ENCODE peak calls at places on chromosomes 11 and 22, in seven cellular contexts. One of them, this sample, is unnamed.

GRCh38 chr22:39068033-39068785 is 8.9 kb upstream of the APOBEC3G start:
- DNase-seq in brain microvascular endothelial cell: no peak
- DNase-seq in CD4-positive, alpha-beta memory T cell: no peak
- DNase-seq in cardiac muscle cell: no peak
- DNase-seq in CD8-positive, alpha-beta T cell: no peak
- DNase-seq in Peyer's patch: no peak
- DNase-seq in coronary artery: no peak
- DNase-seq in this sample: no peak

GRCh38 chr11:69317401-69318092 is 23.6 kb downstream of the MYEOV start:
- DNase-seq in coronary artery: no peak
- DNase-seq in brain microvascular endothelial cell: peak; percentile 11
- DNase-seq in Peyer's patch: no peak
- DNase-seq in cardiac muscle cell: peak; percentile 52
- DNase-seq in CD4-positive, alpha-beta memory T cell: no peak
- DNase-seq in CD8-positive, alpha-beta T cell: no peak
- DNase-seq in this sample: no peak

GRCh38 chr11:1092919-1093318 is 18.2 kb downstream of the MUC2 start:
- DNase-seq in brain microvascular endothelial cell: no peak
- DNase-seq in cardiac muscle cell: no peak
- DNase-seq in CD4-positive, alpha-beta memory T cell: no peak
- DNase-seq in coronary artery: no peak
- DNase-seq in CD8-positive, alpha-beta T cell: no peak
- DNase-seq in Peyer's patch: no peak
- DNase-seq in this sample: no peak

GRCh38 chr11:116275634-116276033 is 497.2 kb downstream of the BUD13 start:
- DNase-seq in Peyer's patch: no peak
- DNase-seq in coronary artery: no peak
- DNase-seq in cardiac muscle cell: no peak
- DNase-seq in brain microvascular endothelial cell: no peak
- DNase-seq in CD8-positive, alpha-beta T cell: no peak
- DNase-seq in CD4-positive, alpha-beta memory T cell: no peak
- DNase-seq in this sample: no peak

GRCh38 chr11:113305440-113306336 is 8.7 kb upstream of the TTC12 start:
- DNase-seq in Peyer's patch: peak; percentile 88
- DNase-seq in cardiac muscle cell: peak; percentile 76
- DNase-seq in coronary artery: no peak
- DNase-seq in CD8-positive, alpha-beta T cell: peak; percentile 71
- DNase-seq in brain microvascular endothelial cell: peak; percentile 46
- DNase-seq in CD4-positive, alpha-beta memory T cell: peak; percentile 64
- DNase-seq in this sample: peak; percentile 15

GRCh38 chr11:69444381-69445130 is 36.9 kb upstream of the LINC01488 start:
- DNase-seq in CD8-positive, alpha-beta T cell: no peak
- DNase-seq in brain microvascular endothelial cell: peak; percentile 82
- DNase-seq in CD4-positive, alpha-beta memory T cell: no peak
- DNase-seq in coronary artery: peak; percentile 87
- DNase-seq in Peyer's patch: peak; percentile 58
- DNase-seq in cardiac muscle cell: peak; percentile 95
- DNase-seq in this sample: peak; percentile 12

GRCh38 chr11:69373251-69373635 is 79.3 kb downstream of the MYEOV start:
- DNase-seq in CD4-positive, alpha-beta memory T cell: no peak
- DNase-seq in CD8-positive, alpha-beta T cell: no peak
- DNase-seq in Peyer's patch: peak; percentile 3
- DNase-seq in brain microvascular endothelial cell: no peak
- DNase-seq in cardiac muscle cell: no peak
- DNase-seq in coronary artery: peak; percentile 33
- DNase-seq in this sample: no peak

GRCh38 chr22:25018009-25018408 is 65.5 kb downstream of the KIAA1671 start:
- DNase-seq in CD8-positive, alpha-beta T cell: no peak
- DNase-seq in CD4-positive, alpha-beta memory T cell: no peak
- DNase-seq in coronary artery: no peak
- DNase-seq in brain microvascular endothelial cell: no peak
- DNase-seq in Peyer's patch: no peak
- DNase-seq in cardiac muscle cell: peak; percentile 38
- DNase-seq in this sample: no peak

GRCh38 chr22:22520667-22521602 is 865 bp upstream of the ZNF280A start:
- DNase-seq in cardiac muscle cell: peak; percentile 18
- DNase-seq in coronary artery: no peak
- DNase-seq in CD4-positive, alpha-beta memory T cell: no peak
- DNase-seq in CD8-positive, alpha-beta T cell: no peak
- DNase-seq in brain microvascular endothelial cell: no peak
- DNase-seq in Peyer's patch: no peak
- DNase-seq in this sample: no peak

GRCh38 chr22:33971561-33971961 is 51.3 kb upstream of the LARGE1 start:
- DNase-seq in CD4-positive, alpha-beta memory T cell: no peak
- DNase-seq in CD8-positive, alpha-beta T cell: no peak
- DNase-seq in Peyer's patch: no peak
- DNase-seq in coronary artery: no peak
- DNase-seq in brain microvascular endothelial cell: no peak
- DNase-seq in cardiac muscle cell: peak; percentile 17
- DNase-seq in this sample: peak; percentile 46

GRCh38 chr11:104594228-104594958 is 303.9 kb downstream of the CASP12 start:
- DNase-seq in CD8-positive, alpha-beta T cell: no peak
- DNase-seq in CD4-positive, alpha-beta memory T cell: no peak
- DNase-seq in brain microvascular endothelial cell: peak; percentile 33
- DNase-seq in coronary artery: no peak
- DNase-seq in Peyer's patch: no peak
- DNase-seq in cardiac muscle cell: no peak
- DNase-seq in this sample: no peak

GRCh38 chr11:15770798-15771414 is 585.4 kb downstream of the SOX6 start:
- DNase-seq in CD4-positive, alpha-beta memory T cell: no peak
- DNase-seq in brain microvascular endothelial cell: peak; percentile 43
- DNase-seq in Peyer's patch: peak; percentile 55
- DNase-seq in cardiac muscle cell: peak; percentile 66
- DNase-seq in CD8-positive, alpha-beta T cell: no peak
- DNase-seq in coronary artery: no peak
- DNase-seq in this sample: peak; percentile 2

GRCh38 chr22:46049726-46050450 is 72.9 kb upstream of the WNT7B start:
- DNase-seq in CD8-positive, alpha-beta T cell: no peak
- DNase-seq in brain microvascular endothelial cell: no peak
- DNase-seq in Peyer's patch: peak; percentile 43
- DNase-seq in cardiac muscle cell: no peak
- DNase-seq in CD4-positive, alpha-beta memory T cell: no peak
- DNase-seq in coronary artery: peak; percentile 74
- DNase-seq in this sample: no peak

GRCh38 chr11:74559110-74559933 is 33.1 kb upstream of the POLD3 start:
- DNase-seq in coronary artery: no peak
- DNase-seq in cardiac muscle cell: peak; percentile 10
- DNase-seq in brain microvascular endothelial cell: no peak
- DNase-seq in Peyer's patch: no peak
- DNase-seq in CD8-positive, alpha-beta T cell: no peak
- DNase-seq in CD4-positive, alpha-beta memory T cell: no peak
- DNase-seq in this sample: no peak

DNA sequence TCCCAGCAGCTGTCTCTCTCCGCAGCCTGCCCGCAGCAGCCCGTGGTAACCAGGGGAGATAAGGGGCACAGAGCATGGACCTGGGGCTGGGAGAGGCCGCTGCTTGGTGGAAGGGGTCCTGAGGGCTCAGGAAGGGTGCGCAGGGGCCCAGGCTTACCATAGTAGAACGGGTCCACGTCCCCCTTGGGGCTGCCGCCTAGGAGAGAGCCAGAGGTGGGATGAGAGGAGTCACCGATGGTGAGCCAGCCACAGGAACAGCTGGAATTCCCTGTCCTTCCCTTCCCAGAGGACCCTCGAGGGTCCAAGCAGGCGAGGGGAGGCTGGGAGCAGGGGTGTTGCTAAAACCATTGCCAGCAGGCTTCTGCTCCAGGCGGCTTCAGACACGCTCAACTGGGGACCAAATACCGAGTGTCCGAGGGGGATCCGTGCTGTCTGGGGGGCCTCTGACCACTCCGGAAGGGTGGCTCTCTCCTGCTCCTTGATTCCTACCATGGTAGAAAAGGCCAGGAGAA is 2.0 kb downstream of the FXYD2 start:
- DNase-seq in CD4-positive, alpha-beta memory T cell: no peak
- DNase-seq in CD8-positive, alpha-beta T cell: no peak
- DNase-seq in brain microvascular endothelial cell: no peak
- DNase-seq in Peyer's patch: peak; percentile 38
- DNase-seq in cardiac muscle cell: no peak
- DNase-seq in coronary artery: no peak
- DNase-seq in this sample: no peak
- H3K27ac ChIP-seq in CD4-positive, alpha-beta memory T cell: no peak overlapping the region
- H3K27ac ChIP-seq in CD8-positive, alpha-beta T cell: no peak overlapping the region
- H3K27ac ChIP-seq in brain microvascular endothelial cell: no peak overlapping the region
- H3K27ac ChIP-seq in Peyer's patch: peak overlapping the region; percentile 9
- H3K27ac ChIP-seq in cardiac muscle cell: no peak overlapping the region
- H3K27ac ChIP-seq in coronary artery: no peak overlapping the region
- H3K27ac ChIP-seq in this sample: no peak overlapping the region

DNA sequence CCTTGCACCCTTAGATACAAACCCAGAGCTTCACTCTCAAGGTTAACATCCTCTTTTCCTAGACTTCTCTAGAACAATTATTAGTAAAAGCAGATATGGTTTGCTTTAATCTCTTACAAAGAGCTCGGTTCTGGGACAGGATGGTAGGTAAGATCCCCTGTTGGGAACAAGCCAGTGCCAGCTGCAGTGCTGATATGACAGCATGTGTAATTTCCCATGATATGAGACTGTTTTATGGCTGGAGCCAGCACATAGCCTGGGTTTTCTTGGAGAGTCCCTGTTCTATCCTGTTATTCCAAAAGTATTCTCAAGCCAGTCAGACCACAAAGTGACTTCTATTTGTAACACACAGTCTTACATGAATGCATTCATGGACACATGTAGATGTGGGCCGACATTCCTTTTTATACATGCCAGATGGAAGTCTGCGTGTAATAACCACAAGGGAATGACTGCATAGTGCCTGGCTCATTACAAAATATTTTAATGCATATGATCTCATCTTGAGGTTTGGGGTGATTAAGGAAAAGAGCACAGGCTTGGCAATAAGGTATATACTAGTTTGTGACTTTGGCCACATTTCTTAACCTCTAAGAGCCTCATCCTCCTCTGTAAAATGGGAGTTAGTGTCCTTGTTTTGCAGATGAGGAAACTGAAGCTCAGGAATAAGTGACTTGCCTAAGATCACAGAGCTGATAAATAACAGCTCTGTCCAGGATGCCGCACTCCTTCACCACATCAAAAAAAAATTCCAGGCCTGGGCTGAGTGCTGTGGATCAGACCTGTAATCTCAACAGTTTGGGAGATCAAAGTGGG is 21.8 kb downstream of the CLMP start:
- DNase-seq in CD4-positive, alpha-beta memory T cell: no peak
- DNase-seq in Peyer's patch: no peak
- DNase-seq in coronary artery: no peak
- DNase-seq in CD8-positive, alpha-beta T cell: no peak
- DNase-seq in brain microvascular endothelial cell: peak; percentile 87
- DNase-seq in cardiac muscle cell: peak; percentile 94
- DNase-seq in this sample: no peak
- H3K27ac ChIP-seq in CD4-positive, alpha-beta memory T cell: no peak overlapping the region
- H3K27ac ChIP-seq in Peyer's patch: no peak overlapping the region
- H3K27ac ChIP-seq in coronary artery: no peak overlapping the region
- H3K27ac ChIP-seq in CD8-positive, alpha-beta T cell: no peak overlapping the region
- H3K27ac ChIP-seq in brain microvascular endothelial cell: peak overlapping the region; percentile 24
- H3K27ac ChIP-seq in cardiac muscle cell: no peak overlapping the region
- H3K27ac ChIP-seq in this sample: no peak overlapping the region

GRCh38 chr11:3614742-3615171 is 27.0 kb downstream of the ART5 start:
- DNase-seq in Peyer's patch: peak; percentile 43
- DNase-seq in coronary artery: no peak
- DNase-seq in CD4-positive, alpha-beta memory T cell: peak; percentile 50
- DNase-seq in brain microvascular endothelial cell: no peak
- DNase-seq in cardiac muscle cell: no peak
- DNase-seq in CD8-positive, alpha-beta T cell: peak; percentile 8
- DNase-seq in this sample: peak; percentile 23

GRCh38 chr11:3617990-3618389 is 23.8 kb downstream of the ART5 start:
- DNase-seq in Peyer's patch: peak; percentile 42
- DNase-seq in CD8-positive, alpha-beta T cell: no peak
- DNase-seq in CD4-positive, alpha-beta memory T cell: no peak
- DNase-seq in brain microvascular endothelial cell: no peak
- DNase-seq in coronary artery: no peak
- DNase-seq in cardiac muscle cell: no peak
- DNase-seq in this sample: no peak

GRCh38 chr11:3613998-3614741 is 27.6 kb downstream of the ART5 start:
- DNase-seq in Peyer's patch: no peak
- DNase-seq in coronary artery: no peak
- DNase-seq in CD4-positive, alpha-beta memory T cell: peak; percentile 4
- DNase-seq in brain microvascular endothelial cell: no peak
- DNase-seq in cardiac muscle cell: no peak
- DNase-seq in CD8-positive, alpha-beta T cell: no peak
- DNase-seq in this sample: no peak

GRCh38 chr11:3616721-3617460 is 24.9 kb downstream of the ART5 start:
- DNase-seq in coronary artery: no peak
- DNase-seq in Peyer's patch: peak; percentile 28
- DNase-seq in CD8-positive, alpha-beta T cell: no peak
- DNase-seq in brain microvascular endothelial cell: no peak
- DNase-seq in cardiac muscle cell: peak; percentile 41
- DNase-seq in CD4-positive, alpha-beta memory T cell: no peak
- DNase-seq in this sample: no peak

DNA sequence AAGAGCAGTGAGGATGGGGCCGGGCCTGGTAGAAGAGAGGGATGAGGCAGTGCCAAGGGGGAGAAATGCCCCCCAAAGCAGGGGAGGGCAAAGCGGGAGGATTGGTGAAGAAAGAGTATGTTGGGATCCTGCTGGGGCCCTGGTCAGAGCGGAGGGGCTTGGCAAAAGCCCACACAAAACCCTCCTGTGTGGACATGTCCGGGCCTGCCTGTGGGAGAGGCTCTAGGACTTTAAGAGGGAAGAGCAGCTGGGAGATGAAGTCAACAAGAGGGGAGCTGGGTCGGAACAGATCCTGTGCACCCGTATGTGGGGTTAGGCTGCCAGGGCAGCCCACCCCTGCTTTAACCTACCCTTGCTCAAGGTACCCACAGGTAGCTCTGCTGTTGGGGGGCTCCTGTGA is 25.8 kb downstream of the ART5 start:
- DNase-seq in coronary artery: no peak
- DNase-seq in CD4-positive, alpha-beta memory T cell: no peak
- DNase-seq in Peyer's patch: peak; percentile 15
- DNase-seq in brain microvascular endothelial cell: no peak
- DNase-seq in cardiac muscle cell: no peak
- DNase-seq in CD8-positive, alpha-beta T cell: no peak
- DNase-seq in this sample: no peak
- H3K27ac ChIP-seq in coronary artery: no peak overlapping the region
- H3K27ac ChIP-seq in CD4-positive, alpha-beta memory T cell: no peak overlapping the region
- H3K27ac ChIP-seq in Peyer's patch: no peak overlapping the region
- H3K27ac ChIP-seq in brain microvascular endothelial cell: no peak overlapping the region
- H3K27ac ChIP-seq in cardiac muscle cell: no peak overlapping the region
- H3K27ac ChIP-seq in CD8-positive, alpha-beta T cell: no peak overlapping the region
- H3K27ac ChIP-seq in this sample: no peak overlapping the region

GRCh38 chr11:22430286-22430685 is 92.1 kb downstream of the SLC17A6 start:
- DNase-seq in brain microvascular endothelial cell: no peak
- DNase-seq in cardiac muscle cell: no peak
- DNase-seq in Peyer's patch: no peak
- DNase-seq in coronary artery: no peak
- DNase-seq in CD8-positive, alpha-beta T cell: no peak
- DNase-seq in CD4-positive, alpha-beta memory T cell: no peak
- DNase-seq in this sample: no peak

GRCh38 chr11:22433517-22433916 is 95.3 kb downstream of the SLC17A6 start:
- DNase-seq in Peyer's patch: no peak
- DNase-seq in coronary artery: no peak
- DNase-seq in cardiac muscle cell: no peak
- DNase-seq in brain microvascular endothelial cell: no peak
- DNase-seq in CD4-positive, alpha-beta memory T cell: no peak
- DNase-seq in CD8-positive, alpha-beta T cell: no peak
- DNase-seq in this sample: no peak

GRCh38 chr11:22431074-22431473 is 92.9 kb downstream of the SLC17A6 start:
- DNase-seq in brain microvascular endothelial cell: no peak
- DNase-seq in cardiac muscle cell: no peak
- DNase-seq in Peyer's patch: no peak
- DNase-seq in coronary artery: no peak
- DNase-seq in CD8-positive, alpha-beta T cell: no peak
- DNase-seq in CD4-positive, alpha-beta memory T cell: no peak
- DNase-seq in this sample: no peak

GRCh38 chr11:22432331-22433065 is 94.3 kb downstream of the SLC17A6 start:
- DNase-seq in coronary artery: no peak
- DNase-seq in Peyer's patch: no peak
- DNase-seq in CD4-positive, alpha-beta memory T cell: no peak
- DNase-seq in cardiac muscle cell: peak; percentile 83
- DNase-seq in brain microvascular endothelial cell: peak; percentile 33
- DNase-seq in CD8-positive, alpha-beta T cell: no peak
- DNase-seq in this sample: peak; percentile 15

GRCh38 chr11:22433066-22433450 is 94.9 kb downstream of the SLC17A6 start:
- DNase-seq in cardiac muscle cell: no peak
- DNase-seq in coronary artery: no peak
- DNase-seq in brain microvascular endothelial cell: peak; percentile 0
- DNase-seq in CD8-positive, alpha-beta T cell: no peak
- DNase-seq in Peyer's patch: no peak
- DNase-seq in CD4-positive, alpha-beta memory T cell: no peak
- DNase-seq in this sample: no peak
- H3K27ac ChIP-seq in cardiac muscle cell: no peak overlapping the region
- H3K27ac ChIP-seq in coronary artery: no peak overlapping the region
- H3K27ac ChIP-seq in brain microvascular endothelial cell: no peak overlapping the region
- H3K27ac ChIP-seq in CD8-positive, alpha-beta T cell: no peak overlapping the region
- H3K27ac ChIP-seq in Peyer's patch: no peak overlapping the region
- H3K27ac ChIP-seq in CD4-positive, alpha-beta memory T cell: no peak overlapping the region
- H3K27ac ChIP-seq in this sample: no peak overlapping the region

This sample was measured in substantia nigra.